ENCODE peak calls at places on chromosomes 4 and X, in ten cellular contexts. G is psoas muscle, L is tibial nerve, A is A549, E is coronary artery, W is cardiac muscle cell, T is HCT116, Z is caudate nucleus, K is Panc1, P is brain microvascular endothelial cell. Y is an unnamed sample.

GRCh38 chr4:90127706-90128345 is 632 bp downstream of the CCSER1 start:
- DNase-seq in G (peak), L (no peak), A (no peak), E (no peak), W (peak), T (no peak), Z (no peak), K (no peak), P (no peak), Y (peak)

GRCh38 chr4:107183155-107183774 is 147.2 kb upstream of the DKK2 start:
- DNase-seq in G (no peak), L (no peak), A (peak), E (no peak), W (peak), T (peak), Z (peak), K (peak), P (peak), Y (no peak)

GRCh38 chr4:122873752-122874151 is 47.1 kb downstream of the FGF2 start:
- DNase-seq in G (no peak), L (no peak), A (peak), E (no peak), W (no peak), T (no peak), Z (no peak), K (no peak), P (peak), Y (no peak)

GRCh38 chr4:178963646-178964045 is 1521.4 kb upstream of the AGA start:
- DNase-seq in G (no peak), L (no peak), A (no peak), E (no peak), W (no peak), T (no peak), Z (no peak), K (no peak), P (no peak), Y (no peak)

GRCh38 chr4:129641179-129641578 is 545.2 kb downstream of the C4orf33 start:
- DNase-seq in G (no peak), L (peak), A (no peak), E (no peak), W (peak), T (peak), Z (no peak), K (peak), P (peak), Y (peak)

GRCh38 chr4:127479031-127479622 is 153.6 kb upstream of the INTU start:
- DNase-seq in G (no peak), L (no peak), A (peak), E (no peak), W (peak), T (peak), Z (no peak), K (no peak), P (peak), Y (no peak)

GRCh38 chr4:126993351-126993750 is 639.4 kb upstream of the INTU start:
- DNase-seq in G (no peak), L (no peak), A (no peak), E (no peak), W (no peak), T (no peak), Z (no peak), K (no peak), P (no peak), Y (no peak)

GRCh38 chrX:40539214-40540142 is 41.3 kb upstream of the ATP6AP2 start:
- DNase-seq in G (peak), L (no peak), A (no peak), E (no peak), W (peak), T (no peak), Z (no peak), K (no peak), P (peak), Y (no peak)

GRCh38 chr4:138114434-138114833 is 127.7 kb downstream of the SLC7A11 start:
- DNase-seq in G (no peak), L (no peak), A (no peak), E (no peak), W (no peak), T (no peak), Z (no peak), K (no peak), P (no peak), Y (no peak)

GRCh38 chrX:123450217-123450616 is 266.1 kb downstream of the GRIA3 start:
- DNase-seq in G (no peak), L (no peak), A (peak), E (no peak), W (peak), T (no peak), Z (no peak), K (peak), P (no peak), Y (no peak)

GRCh38 chr4:108094131-108094530 is 74.6 kb downstream of the LEF1 start:
- DNase-seq in G (no peak), L (no peak), A (no peak), E (no peak), W (no peak), T (no peak), Z (no peak), K (no peak), P (no peak), Y (no peak)

GRCh38 chr4:95367824-95368223 is 180.9 kb downstream of the UNC5C start:
- DNase-seq in G (no peak), L (no peak), A (no peak), E (no peak), W (no peak), T (no peak), Z (no peak), K (no peak), P (no peak), Y (no peak)

GRCh38 chr4:75848891-75849290 is 53.4 kb downstream of the PPEF2 start:
- DNase-seq in G (no peak), L (no peak), A (no peak), E (no peak), W (no peak), T (no peak), Z (no peak), K (no peak), P (peak), Y (no peak)

GRCh38 chr4:15400911-15401671 is 26.7 kb upstream of the C1QTNF7 start:
- DNase-seq in G (peak), L (peak), A (no peak), E (peak), W (no peak), T (no peak), Z (no peak), K (no peak), P (peak), Y (no peak)

DNA sequence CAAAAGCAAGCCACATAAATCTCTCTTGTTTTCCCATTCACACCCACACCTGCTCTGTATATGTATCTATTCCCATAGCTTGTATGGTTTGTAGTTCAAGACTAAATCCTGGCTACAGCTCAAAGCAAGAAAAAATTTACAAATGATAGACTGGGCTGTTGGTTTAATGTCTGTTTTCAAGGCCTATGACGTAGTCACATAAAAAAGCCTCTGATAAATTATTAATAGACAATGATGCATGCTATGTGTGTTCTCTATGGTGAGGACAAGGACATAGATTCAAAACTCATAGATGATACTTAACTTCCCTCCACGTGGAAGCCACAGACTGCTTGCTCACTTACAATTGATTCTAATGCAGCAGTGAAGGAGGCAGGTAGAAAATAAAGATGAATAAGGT is 194.0 kb downstream of the LDB2 start:
- DNase-seq in G (no peak), L (no peak), A (no peak), E (no peak), W (no peak), T (no peak), Z (no peak), K (no peak), P (no peak), Y (no peak)
- H3K27ac ChIP-seq in G (no peak), L (no peak), A (no peak), E (no peak), W (no peak), T (no peak), Z (no peak), K (no peak), P (no peak), Y (no peak)

GRCh38 chrX:16839852-16840460 is 30.2 kb downstream of the RBBP7 start:
- DNase-seq in G (no peak), L (no peak), A (no peak), E (no peak), W (peak), T (no peak), Z (peak), K (no peak), P (peak), Y (peak)
- H3K27ac ChIP-seq in G (peak), L (no peak), A (peak), E (peak), W (peak), T (no peak), Z (peak), K (no peak), P (peak), Y (peak)

DNA sequence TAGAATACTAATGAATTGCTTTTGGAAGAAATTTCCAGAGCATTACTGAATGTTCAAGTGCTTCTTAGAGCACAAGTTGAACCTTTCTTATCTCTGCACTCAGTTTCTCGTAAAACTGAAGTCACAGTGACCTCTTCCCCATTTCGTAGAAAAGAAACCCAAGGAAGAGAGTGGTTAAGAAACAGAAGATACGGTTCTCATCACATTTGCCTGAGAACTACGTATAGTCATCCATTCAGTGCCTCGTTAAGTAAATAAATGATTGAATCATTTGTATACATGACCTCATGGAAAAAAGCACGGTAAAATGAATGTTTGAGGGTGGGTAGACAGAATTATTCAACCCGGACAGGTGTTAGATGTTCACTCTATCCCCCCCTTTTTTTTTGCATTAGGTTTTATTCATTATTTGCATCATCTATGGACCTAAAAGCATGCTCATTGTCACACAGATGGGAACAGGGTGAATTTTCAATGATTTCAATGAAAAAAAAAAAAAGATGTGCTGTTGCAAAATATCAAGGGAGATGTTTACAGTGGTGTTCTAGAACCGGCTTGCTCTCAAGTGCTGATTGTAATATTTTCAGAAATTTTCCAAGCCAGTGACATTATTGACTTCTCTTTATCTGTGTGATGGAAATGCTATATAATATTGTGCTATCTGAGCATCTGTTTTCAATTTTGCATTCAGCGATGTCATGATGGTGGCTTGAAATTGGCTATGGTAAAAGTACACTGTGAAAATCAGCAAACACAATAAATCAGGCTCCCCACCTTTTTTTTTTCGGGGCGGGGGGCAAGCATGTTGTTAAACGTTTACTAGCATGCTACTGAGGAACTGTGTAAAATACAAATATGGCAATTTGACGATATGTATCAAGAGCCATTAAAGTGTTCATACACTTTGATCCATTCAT is 4.3 kb downstream of the RHOH start:
- DNase-seq in G (no peak), L (no peak), A (no peak), E (no peak), W (no peak), T (no peak), Z (no peak), K (no peak), P (no peak), Y (no peak)
- H3K27ac ChIP-seq in G (no peak), L (no peak), A (peak), E (no peak), W (no peak), T (no peak), Z (peak), K (peak), P (no peak), Y (no peak)

DNA sequence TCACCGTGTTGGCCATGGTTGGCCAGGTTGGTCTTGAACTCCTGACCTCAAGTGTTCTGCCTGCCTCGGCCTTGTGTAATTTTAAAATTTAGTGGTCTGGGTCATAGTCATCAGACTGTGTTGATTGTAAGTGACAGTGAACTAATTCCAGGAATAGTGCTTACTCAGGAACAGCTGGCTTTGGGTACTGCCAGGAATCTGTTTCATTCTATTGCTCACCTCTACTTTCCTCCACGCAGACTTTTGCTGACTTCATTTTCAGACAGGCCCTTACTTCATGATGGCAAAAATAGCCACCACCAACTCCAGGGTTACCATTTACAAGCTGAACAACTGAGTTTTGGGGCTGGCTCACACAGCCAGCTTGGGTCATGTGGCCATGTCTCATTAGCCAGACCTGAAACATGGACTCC is 54.6 kb downstream of the FNIP2 start:
- DNase-seq in G (peak), L (no peak), A (no peak), E (no peak), W (no peak), T (no peak), Z (no peak), K (no peak), P (no peak), Y (no peak)
- H3K27ac ChIP-seq in G (peak), L (no peak), A (no peak), E (peak), W (peak), T (no peak), Z (no peak), K (no peak), P (peak), Y (no peak)

DNA sequence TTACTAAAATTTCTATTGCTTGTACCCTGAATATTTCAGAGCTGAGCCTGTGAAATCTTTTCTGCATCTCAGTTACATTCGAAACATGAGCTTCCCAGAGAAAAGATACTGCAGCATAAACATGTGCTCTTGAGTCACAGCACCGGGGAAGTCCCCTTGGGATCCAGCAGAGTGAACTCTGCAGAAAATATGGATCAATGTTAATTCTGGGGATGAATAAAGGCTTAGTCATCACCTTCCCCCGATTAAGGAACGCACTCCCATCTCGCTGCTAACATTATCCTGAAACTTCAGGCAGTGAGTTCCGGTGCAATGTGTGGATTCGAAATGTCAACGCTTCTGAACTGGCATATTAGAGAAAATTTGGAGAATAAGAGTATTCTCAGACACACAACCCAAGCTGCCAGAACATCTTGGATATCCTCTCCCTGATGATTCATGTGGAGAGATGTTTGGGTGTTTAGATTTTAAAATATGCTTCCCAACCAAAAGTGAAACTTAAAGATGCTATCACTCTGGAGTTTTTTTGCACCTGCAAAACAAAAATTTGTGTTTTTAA is 90.8 kb downstream of the IRF2 start:
- DNase-seq in G (no peak), L (no peak), A (peak), E (no peak), W (no peak), T (peak), Z (peak), K (peak), P (peak), Y (no peak)
- H3K27ac ChIP-seq in G (peak), L (no peak), A (peak), E (peak), W (no peak), T (peak), Z (peak), K (peak), P (peak), Y (peak)

GRCh38 chr4:8156617-8157016 is 2.0 kb downstream of the ABLIM2 start:
- DNase-seq in G (peak), L (no peak), A (no peak), E (no peak), W (no peak), T (no peak), Z (no peak), K (no peak), P (no peak), Y (no peak)
- H3K27ac ChIP-seq in G (peak), L (no peak), A (no peak), E (no peak), W (no peak), T (no peak), Z (no peak), K (no peak), P (no peak), Y (no peak)

GRCh38 chr4:78938474-78938867 is 767 bp downstream of the PAQR3 start:
- DNase-seq in G (no peak), L (no peak), A (no peak), E (no peak), W (no peak), T (no peak), Z (no peak), K (no peak), P (no peak), Y (no peak)
- H3K27ac ChIP-seq in G (no peak), L (peak), A (peak), E (no peak), W (no peak), T (peak), Z (no peak), K (peak), P (no peak), Y (peak)

DNA sequence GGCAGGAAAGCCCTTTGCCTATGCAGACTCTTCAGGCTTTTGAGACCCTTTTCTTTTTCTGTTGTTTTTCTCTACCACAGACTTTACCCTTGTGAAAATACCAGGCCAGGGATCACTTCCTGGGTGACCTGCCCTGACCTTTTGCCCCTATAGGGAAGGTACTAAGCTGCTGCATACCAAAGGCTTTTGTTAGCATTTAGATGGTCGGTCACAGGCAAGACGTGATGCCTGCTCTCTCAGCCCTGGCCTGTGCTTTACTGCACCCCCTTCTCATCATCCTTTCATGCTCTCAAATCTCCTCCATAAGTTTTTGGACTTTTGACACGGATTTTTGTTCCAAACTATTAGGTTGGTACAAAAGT is 98.2 kb downstream of the ARHGAP10 start:
- DNase-seq in G (no peak), L (no peak), A (no peak), E (no peak), W (no peak), T (no peak), Z (no peak), K (no peak), P (no peak), Y (no peak)
- H3K27ac ChIP-seq in G (peak), L (peak), A (peak), E (peak), W (peak), T (no peak), Z (peak), K (no peak), P (peak), Y (peak)

GRCh38 chr4:73852771-73853170 is 325 bp upstream of the PF4V1 start:
- DNase-seq in G (no peak), L (no peak), A (no peak), E (no peak), W (no peak), T (no peak), Z (no peak), K (no peak), P (no peak), Y (no peak)

GRCh38 chr4:73855406-73855805 is 2.3 kb downstream of the PF4V1 start:
- DNase-seq in G (no peak), L (no peak), A (no peak), E (no peak), W (no peak), T (no peak), Z (no peak), K (no peak), P (no peak), Y (no peak)

GRCh38 chr4:73851293-73851692 is 1.8 kb upstream of the PF4V1 start:
- DNase-seq in G (no peak), L (no peak), A (no peak), E (no peak), W (no peak), T (no peak), Z (no peak), K (no peak), P (no peak), Y (no peak)

GRCh38 chr4:73853718-73854473 is 800 bp downstream of the PF4V1 start:
- DNase-seq in G (no peak), L (no peak), A (no peak), E (no peak), W (no peak), T (no peak), Z (no peak), K (no peak), P (no peak), Y (no peak)

GRCh38 chr4:73853246-73853704 is at the start of gene PF4V1:
- DNase-seq in G (peak), L (no peak), A (no peak), E (no peak), W (peak), T (no peak), Z (no peak), K (no peak), P (no peak), Y (no peak)
- H3K27ac ChIP-seq in G (no peak), L (no peak), A (no peak), E (no peak), W (no peak), T (no peak), Z (no peak), K (no peak), P (no peak), Y (no peak)

GRCh38 chrX:115690554-115691216 is 129.7 kb downstream of the PLS3 start:
- DNase-seq in G (no peak), L (peak), A (peak), E (no peak), W (peak), T (peak), Z (peak), K (peak), P (peak), Y (peak)
- H3K27ac ChIP-seq in G (no peak), L (no peak), A (no peak), E (peak), W (no peak), T (no peak), Z (no peak), K (no peak), P (peak), Y (no peak)

Y was measured in dorsolateral prefrontal cortex.